ENCODE peak calls at places on chromosomes 16 and 17, in eight cellular contexts. E is AG08396; W is stimulated activated CD4-positive, alpha-beta T cell treated with anti-CD3 and anti-CD28 coated beads, Interleukin-1b, Interleukin-23, amount 100 ng/mL, for 1 hour; Z is fibroblast of pulmonary artery; X is fibroblast of the aortic adventitia; L is mucosa of descending colon; K is NCI-H1092 treated with DMSO at 0.1 percent for 48 hours; Q is AG10803. Y is an unnamed sample.

GRCh38 chr17:35537569-35538209 is at the start of gene SLFN12L:
- DNase-seq in E (no peak), W (no peak), Z (no peak), X (peak), L (no peak), K (no peak), Q (no peak), Y (no peak)

GRCh38 chr16:996672-997071 is 15.1 kb downstream of the SOX8 start:
- DNase-seq in E (no peak), W (no peak), Z (no peak), X (no peak), L (no peak), K (no peak), Q (no peak), Y (no peak)

GRCh38 chr17:36149296-36149820 is 27.1 kb downstream of the TBC1D3B start:
- DNase-seq in E (peak), W (no peak), Z (peak), X (peak), L (peak), K (no peak), Q (peak), Y (peak)

GRCh38 chr17:386145-386876 is 33.7 kb upstream of the RPH3AL start:
- DNase-seq in E (peak), W (peak), Z (peak), X (no peak), L (peak), K (peak), Q (peak), Y (peak)

GRCh38 chr16:81807767-81808166 is 28.7 kb downstream of the PLCG2 start:
- DNase-seq in E (no peak), W (no peak), Z (no peak), X (no peak), L (no peak), K (no peak), Q (no peak), Y (no peak)

GRCh38 chr16:11743308-11744074 is 834 bp upstream of the TXNDC11 start:
- DNase-seq in E (no peak), W (no peak), Z (peak), X (peak), L (no peak), K (peak), Q (peak), Y (peak)

GRCh38 chr16:22284637-22285515 is 12.3 kb upstream of the POLR3E start:
- DNase-seq in E (no peak), W (no peak), Z (peak), X (peak), L (no peak), K (no peak), Q (peak), Y (no peak)

GRCh38 chr17:17837966-17838962 is 1.5 kb upstream of the SREBF1 start:
- DNase-seq in E (peak), W (no peak), Z (peak), X (peak), L (peak), K (no peak), Q (no peak), Y (no peak)

GRCh38 chr17:57553991-57554825 is 190.9 kb downstream of the CCDC182 start:
- DNase-seq in E (no peak), W (no peak), Z (peak), X (no peak), L (no peak), K (no peak), Q (no peak), Y (no peak)

GRCh38 chr16:70738083-70738977 is 52.5 kb upstream of the MTSS2 start:
- DNase-seq in E (peak), W (no peak), Z (peak), X (peak), L (no peak), K (peak), Q (peak), Y (peak)

GRCh38 chr17:73566905-73567782 is 77.1 kb downstream of the SDK2 start:
- DNase-seq in E (no peak), W (no peak), Z (no peak), X (no peak), L (no peak), K (no peak), Q (no peak), Y (no peak)

GRCh38 chr16:50309156-50309526 is 42.8 kb downstream of the ADCY7 start:
- DNase-seq in E (no peak), W (no peak), Z (no peak), X (no peak), L (no peak), K (no peak), Q (no peak), Y (no peak)

GRCh38 chr17:21463779-21464407 is 87.7 kb downstream of the KCNJ12 start:
- DNase-seq in E (no peak), W (no peak), Z (no peak), X (no peak), L (no peak), K (no peak), Q (no peak), Y (no peak)

GRCh38 chr16:29674188-29674587 is 4.8 kb upstream of the QPRT start:
- DNase-seq in E (no peak), W (no peak), Z (peak), X (peak), L (peak), K (peak), Q (peak), Y (no peak)

GRCh38 chr16:67857547-67858233 is 10.2 kb upstream of the CENPT start:
- DNase-seq in E (peak), W (no peak), Z (peak), X (peak), L (peak), K (no peak), Q (peak), Y (peak)

GRCh38 chr16:22077700-22078313 is 14.5 kb upstream of the VWA3A start:
- DNase-seq in E (peak), W (peak), Z (peak), X (peak), L (no peak), K (peak), Q (peak), Y (peak)

GRCh38 chr17:41695134-41695661 is 6.5 kb downstream of the EIF1 start:
- DNase-seq in E (no peak), W (no peak), Z (no peak), X (no peak), L (no peak), K (no peak), Q (no peak), Y (no peak)

GRCh38 chr16:66255647-66256046 is 110.8 kb upstream of the CDH5 start:
- DNase-seq in E (no peak), W (no peak), Z (no peak), X (no peak), L (no peak), K (no peak), Q (no peak), Y (no peak)

GRCh38 chr17:58330997-58331814 is 2.6 kb upstream of the TSPOAP1 start:
- DNase-seq in E (no peak), W (peak), Z (no peak), X (no peak), L (peak), K (no peak), Q (no peak), Y (no peak)

GRCh38 chr17:14525551-14526455 is 224.9 kb downstream of the HS3ST3B1 start:
- DNase-seq in E (no peak), W (no peak), Z (no peak), X (no peak), L (no peak), K (no peak), Q (no peak), Y (no peak)

GRCh38 chr16:83958137-83958810 is 5.2 kb downstream of the OSGIN1 start:
- DNase-seq in E (no peak), W (no peak), Z (no peak), X (no peak), L (no peak), K (no peak), Q (no peak), Y (no peak)

GRCh38 chr16:30745082-30745481 is 3.1 kb upstream of the PHKG2 start:
- DNase-seq in E (no peak), W (no peak), Z (no peak), X (no peak), L (no peak), K (no peak), Q (no peak), Y (no peak)

GRCh38 chr16:30054959-30055553 is 10.5 kb upstream of the ALDOA start:
- DNase-seq in E (no peak), W (no peak), Z (no peak), X (no peak), L (peak), K (no peak), Q (no peak), Y (no peak)

GRCh38 chr16:26178298-26178697 is 486.5 kb downstream of the HS3ST4 start:
- DNase-seq in E (no peak), W (no peak), Z (no peak), X (no peak), L (no peak), K (no peak), Q (no peak), Y (no peak)

Y was measured in AG20443.